ENCODE peak calls at places on chromosomes 4 and X, in seven cellular contexts. One of them, this sample, is unnamed.

GRCh38 chr4:151472711-151473110 is 63.7 kb downstream of the FHIP1A start:
- DNase-seq in neural crest cell: no peak
- DNase-seq in GM23338: no peak
- DNase-seq in fibroblast of lung: no peak
- DNase-seq in endothelial cell: no peak
- DNase-seq in spleen: no peak
- DNase-seq in NB4: no peak
- DNase-seq in this sample: no peak

GRCh38 chr4:173317003-173317402 is 17.2 kb downstream of the HMGB2 start:
- DNase-seq in neural crest cell: no peak
- DNase-seq in NB4: peak; percentile 51
- DNase-seq in fibroblast of lung: no peak
- DNase-seq in endothelial cell: peak; percentile 33
- DNase-seq in GM23338: peak; percentile 72
- DNase-seq in spleen: no peak
- DNase-seq in this sample: no peak

GRCh38 chrX:56313308-56313707 is 81.2 kb downstream of the KLF8 start:
- DNase-seq in fibroblast of lung: no peak
- DNase-seq in NB4: no peak
- DNase-seq in endothelial cell: no peak
- DNase-seq in spleen: no peak
- DNase-seq in GM23338: no peak
- DNase-seq in neural crest cell: no peak
- DNase-seq in this sample: no peak

GRCh38 chr4:22959483-22959882 is 266.7 kb downstream of the GBA3 start:
- DNase-seq in fibroblast of lung: no peak
- DNase-seq in GM23338: no peak
- DNase-seq in neural crest cell: no peak
- DNase-seq in endothelial cell: no peak
- DNase-seq in NB4: no peak
- DNase-seq in spleen: no peak
- DNase-seq in this sample: no peak

GRCh38 chr4:68490826-68491457 is 43.7 kb downstream of the TMPRSS11E start:
- DNase-seq in NB4: no peak
- DNase-seq in fibroblast of lung: no peak
- DNase-seq in spleen: no peak
- DNase-seq in GM23338: no peak
- DNase-seq in neural crest cell: no peak
- DNase-seq in endothelial cell: no peak
- DNase-seq in this sample: no peak

GRCh38 chr4:83362492-83363329 is 28.1 kb upstream of the HPSE start:
- DNase-seq in fibroblast of lung: peak; percentile 55
- DNase-seq in spleen: no peak
- DNase-seq in NB4: peak; percentile 67
- DNase-seq in neural crest cell: no peak
- DNase-seq in endothelial cell: no peak
- DNase-seq in GM23338: peak; percentile 33
- DNase-seq in this sample: no peak

GRCh38 chrX:40987413-40987812 is 97.8 kb upstream of the USP9X start:
- DNase-seq in endothelial cell: no peak
- DNase-seq in fibroblast of lung: no peak
- DNase-seq in neural crest cell: no peak
- DNase-seq in NB4: no peak
- DNase-seq in GM23338: peak; percentile 30
- DNase-seq in spleen: no peak
- DNase-seq in this sample: no peak

GRCh38 chrX:38664285-38664684 is 102.9 kb downstream of the TSPAN7 start:
- DNase-seq in endothelial cell: peak; percentile 14
- DNase-seq in neural crest cell: peak; percentile 20
- DNase-seq in fibroblast of lung: peak; percentile 29
- DNase-seq in GM23338: peak; percentile 49
- DNase-seq in NB4: peak; percentile 25
- DNase-seq in spleen: no peak
- DNase-seq in this sample: no peak

GRCh38 chrX:18639280-18639679 is 32.6 kb downstream of the RS1 start:
- DNase-seq in neural crest cell: no peak
- DNase-seq in GM23338: no peak
- DNase-seq in spleen: no peak
- DNase-seq in NB4: no peak
- DNase-seq in endothelial cell: no peak
- DNase-seq in fibroblast of lung: no peak
- DNase-seq in this sample: no peak

GRCh38 chr4:161581262-161581661 is 582.5 kb downstream of the FSTL5 start:
- DNase-seq in fibroblast of lung: peak; percentile 27
- DNase-seq in neural crest cell: no peak
- DNase-seq in GM23338: no peak
- DNase-seq in spleen: no peak
- DNase-seq in endothelial cell: no peak
- DNase-seq in NB4: peak; percentile 19
- DNase-seq in this sample: no peak

GRCh38 chrX:68634649-68635227 is 12.7 kb upstream of the STARD8 start:
- DNase-seq in endothelial cell: no peak
- DNase-seq in fibroblast of lung: no peak
- DNase-seq in spleen: no peak
- DNase-seq in neural crest cell: no peak
- DNase-seq in NB4: no peak
- DNase-seq in GM23338: no peak
- DNase-seq in this sample: no peak

GRCh38 chr4:76090241-76090691 is 15.8 kb downstream of the ART3 start:
- DNase-seq in spleen: no peak
- DNase-seq in GM23338: no peak
- DNase-seq in fibroblast of lung: peak; percentile 95
- DNase-seq in endothelial cell: no peak
- DNase-seq in neural crest cell: no peak
- DNase-seq in NB4: peak; percentile 95
- DNase-seq in this sample: no peak

GRCh38 chr4:119559044-119559647 is 69.5 kb downstream of the PDE5A start:
- DNase-seq in NB4: peak; percentile 49
- DNase-seq in fibroblast of lung: peak; percentile 58
- DNase-seq in spleen: no peak
- DNase-seq in neural crest cell: no peak
- DNase-seq in GM23338: peak; percentile 66
- DNase-seq in endothelial cell: no peak
- DNase-seq in this sample: no peak

GRCh38 chr4:60403986-60404385 is 796.1 kb upstream of the ADGRL3 start:
- DNase-seq in endothelial cell: no peak
- DNase-seq in NB4: no peak
- DNase-seq in spleen: no peak
- DNase-seq in neural crest cell: no peak
- DNase-seq in GM23338: peak; percentile 80
- DNase-seq in fibroblast of lung: no peak
- DNase-seq in this sample: no peak

GRCh38 chrX:16212024-16212423 is 44.7 kb downstream of the MAGEB17 start:
- DNase-seq in fibroblast of lung: peak; percentile 46
- DNase-seq in NB4: no peak
- DNase-seq in endothelial cell: no peak
- DNase-seq in spleen: no peak
- DNase-seq in neural crest cell: no peak
- DNase-seq in GM23338: no peak
- DNase-seq in this sample: no peak

GRCh38 chr4:20422398-20422797 is 170.7 kb downstream of the SLIT2 start:
- DNase-seq in neural crest cell: peak; percentile 61
- DNase-seq in GM23338: peak; percentile 79
- DNase-seq in fibroblast of lung: peak; percentile 42
- DNase-seq in endothelial cell: peak; percentile 69
- DNase-seq in spleen: no peak
- DNase-seq in NB4: peak; percentile 66
- DNase-seq in this sample: no peak

GRCh38 chrX:23344208-23344903 is 9.7 kb downstream of the PTCHD1 start:
- DNase-seq in spleen: no peak
- DNase-seq in neural crest cell: no peak
- DNase-seq in GM23338: peak; percentile 8
- DNase-seq in NB4: no peak
- DNase-seq in fibroblast of lung: peak; percentile 20
- DNase-seq in endothelial cell: no peak
- DNase-seq in this sample: no peak

GRCh38 chr4:75671802-75672421 is 1.3 kb downstream of the G3BP2 start:
- DNase-seq in fibroblast of lung: no peak
- DNase-seq in neural crest cell: no peak
- DNase-seq in GM23338: no peak
- DNase-seq in spleen: no peak
- DNase-seq in NB4: no peak
- DNase-seq in endothelial cell: no peak
- DNase-seq in this sample: no peak

GRCh38 chr4:173243321-173243720 is 74.7 kb downstream of the GALNT7 start:
- DNase-seq in NB4: no peak
- DNase-seq in fibroblast of lung: peak; percentile 87
- DNase-seq in neural crest cell: no peak
- DNase-seq in endothelial cell: no peak
- DNase-seq in GM23338: no peak
- DNase-seq in spleen: no peak
- DNase-seq in this sample: no peak

GRCh38 chr4:68724426-68724825 is 54.0 kb upstream of the UGT2B15 start:
- DNase-seq in fibroblast of lung: no peak
- DNase-seq in spleen: peak; percentile 62
- DNase-seq in neural crest cell: no peak
- DNase-seq in endothelial cell: no peak
- DNase-seq in GM23338: peak; percentile 11
- DNase-seq in NB4: no peak
- DNase-seq in this sample: no peak

GRCh38 chrX:71534773-71535544 is 2.1 kb downstream of the OGT start:
- DNase-seq in neural crest cell: no peak
- DNase-seq in endothelial cell: no peak
- DNase-seq in NB4: no peak
- DNase-seq in fibroblast of lung: no peak
- DNase-seq in GM23338: no peak
- DNase-seq in spleen: no peak
- DNase-seq in this sample: no peak

GRCh38 chr4:101994247-101994775 is 203.8 kb downstream of the BANK1 start:
- DNase-seq in GM23338: no peak
- DNase-seq in endothelial cell: no peak
- DNase-seq in fibroblast of lung: no peak
- DNase-seq in spleen: no peak
- DNase-seq in NB4: no peak
- DNase-seq in neural crest cell: no peak
- DNase-seq in this sample: no peak

GRCh38 chrX:28042826-28043564 is 61.7 kb upstream of the DCAF8L1 start:
- DNase-seq in NB4: no peak
- DNase-seq in neural crest cell: no peak
- DNase-seq in spleen: no peak
- DNase-seq in endothelial cell: no peak
- DNase-seq in fibroblast of lung: no peak
- DNase-seq in GM23338: no peak
- DNase-seq in this sample: no peak

GRCh38 chrX:47148946-47149345 is 3.9 kb downstream of the RBM10 start:
- DNase-seq in spleen: no peak
- DNase-seq in NB4: no peak
- DNase-seq in fibroblast of lung: no peak
- DNase-seq in neural crest cell: no peak
- DNase-seq in endothelial cell: no peak
- DNase-seq in GM23338: no peak
- DNase-seq in this sample: no peak

GRCh38 chr4:134201216-134202098 is at the start of gene PABPC4L:
- DNase-seq in NB4: no peak
- DNase-seq in neural crest cell: peak; percentile 40
- DNase-seq in spleen: peak; percentile 63
- DNase-seq in endothelial cell: peak; percentile 19
- DNase-seq in fibroblast of lung: peak; percentile 81
- DNase-seq in GM23338: peak; percentile 76
- DNase-seq in this sample: peak; percentile 82

GRCh38 chr4:7653510-7654414 is 219.0 kb upstream of the PSAPL1 start:
- DNase-seq in fibroblast of lung: peak; percentile 44
- DNase-seq in GM23338: no peak
- DNase-seq in spleen: peak; percentile 74
- DNase-seq in neural crest cell: no peak
- DNase-seq in NB4: peak; percentile 44
- DNase-seq in endothelial cell: no peak
- DNase-seq in this sample: peak; percentile 69
- TF ChIP-seq CTCF in fibroblast of lung: no peak
- TF ChIP-seq CTCF in GM23338: no peak
- TF ChIP-seq CTCF in spleen: no peak
- TF ChIP-seq CTCF in neural crest cell: no peak
- TF ChIP-seq CTCF in NB4: peak; percentile 47
- TF ChIP-seq CTCF in endothelial cell: no peak
- TF ChIP-seq CTCF in this sample: no peak

GRCh38 chrX:22278375-22278774 is 5.7 kb downstream of the CBLL2 start:
- DNase-seq in spleen: no peak
- DNase-seq in neural crest cell: no peak
- DNase-seq in endothelial cell: no peak
- DNase-seq in fibroblast of lung: no peak
- DNase-seq in NB4: no peak
- DNase-seq in GM23338: peak; percentile 30
- DNase-seq in this sample: no peak
- TF ChIP-seq CTCF in spleen: no peak
- TF ChIP-seq CTCF in neural crest cell: no peak
- TF ChIP-seq CTCF in endothelial cell: no peak
- TF ChIP-seq CTCF in fibroblast of lung: no peak
- TF ChIP-seq CTCF in NB4: no peak
- TF ChIP-seq CTCF in GM23338: peak; percentile 30
- TF ChIP-seq CTCF in this sample: no peak

DNA sequence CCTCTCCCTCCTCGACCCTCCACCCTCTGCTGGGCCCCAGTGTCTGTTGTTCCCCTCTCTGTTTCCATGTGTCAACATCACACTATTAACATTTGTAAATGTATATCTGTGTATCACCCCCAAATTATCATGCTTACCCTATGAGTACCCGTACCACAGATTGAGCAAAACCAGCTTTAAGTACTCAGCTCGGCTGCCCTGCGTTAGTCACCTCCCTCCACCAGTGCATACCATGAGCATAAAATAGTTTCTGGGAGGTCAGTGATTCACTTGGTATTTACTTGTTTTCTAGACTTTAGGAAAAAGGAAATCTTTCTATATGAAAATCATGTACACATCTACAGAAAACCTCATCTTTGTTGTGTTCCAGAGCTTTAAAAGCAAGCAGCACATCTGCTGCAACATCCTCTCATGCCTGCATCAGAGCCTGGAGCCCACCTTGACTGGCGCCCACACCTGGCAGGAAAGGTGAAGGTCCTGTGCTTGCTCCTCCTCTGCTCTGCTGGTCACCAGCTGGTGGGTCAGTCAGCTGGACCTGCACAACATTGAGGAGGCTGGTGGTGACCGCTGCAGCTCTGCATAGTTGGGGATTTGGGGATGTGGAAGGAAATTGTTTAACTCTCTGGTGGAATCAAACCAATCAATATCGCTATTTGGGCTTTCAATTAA is 214.4 kb upstream of the KLF3 start:
- DNase-seq in neural crest cell: no peak
- DNase-seq in spleen: no peak
- DNase-seq in GM23338: peak; percentile 39
- DNase-seq in fibroblast of lung: peak; percentile 36
- DNase-seq in NB4: no peak
- DNase-seq in endothelial cell: no peak
- DNase-seq in this sample: no peak
- TF ChIP-seq CTCF in neural crest cell: no peak
- TF ChIP-seq CTCF in spleen: no peak
- TF ChIP-seq CTCF in GM23338: peak; percentile 48
- TF ChIP-seq CTCF in fibroblast of lung: no peak
- TF ChIP-seq CTCF in NB4: no peak
- TF ChIP-seq CTCF in endothelial cell: no peak
- TF ChIP-seq CTCF in this sample: no peak

DNA sequence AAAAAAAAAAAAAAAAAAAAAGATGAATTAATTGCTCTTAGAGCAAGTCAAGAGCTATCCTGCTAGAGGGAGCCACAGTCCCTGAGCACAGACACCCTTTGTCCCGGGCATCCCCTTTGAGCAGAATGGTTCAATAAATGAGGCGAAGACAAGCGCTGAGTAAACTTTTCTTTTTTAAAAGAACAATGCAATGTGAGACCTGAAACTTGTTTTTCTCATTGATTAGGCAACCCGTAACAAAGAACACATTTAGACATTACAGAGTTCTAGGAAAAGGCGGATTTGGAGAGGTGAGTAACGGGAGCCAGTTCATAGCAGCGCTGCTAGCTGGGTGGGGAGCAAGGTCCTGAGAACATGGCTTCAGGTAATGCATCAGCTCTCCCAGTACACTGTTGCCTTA is 46.1 kb downstream of the GRK4 start:
- DNase-seq in endothelial cell: no peak
- DNase-seq in fibroblast of lung: peak; percentile 15
- DNase-seq in spleen: no peak
- DNase-seq in neural crest cell: peak; percentile 5
- DNase-seq in NB4: peak; percentile 40
- DNase-seq in GM23338: peak; percentile 68
- DNase-seq in this sample: no peak
- TF ChIP-seq CTCF in endothelial cell: no peak
- TF ChIP-seq CTCF in fibroblast of lung: no peak
- TF ChIP-seq CTCF in spleen: no peak
- TF ChIP-seq CTCF in neural crest cell: peak; percentile 32
- TF ChIP-seq CTCF in NB4: peak; percentile 12
- TF ChIP-seq CTCF in GM23338: peak; percentile 43
- TF ChIP-seq CTCF in this sample: no peak